ENCODE peak calls at places on chromosomes 4 and X, in eight cellular contexts. J, H, W, Q, K, P, E and L are unnamed samples.

GRCh38 chr4:89298788-89299152 is 8.8 kb downstream of the GPRIN3 start:
- DNase-seq in J (no peak), H (no peak), W (no peak), Q (no peak), K (peak), P (no peak), E (no peak), L (no peak)

GRCh38 chr4:26331380-26331945 is 10.6 kb downstream of the RBPJ start:
- DNase-seq in J (no peak), H (no peak), W (no peak), Q (no peak), K (no peak), P (no peak), E (no peak), L (no peak)

GRCh38 chrX:47581731-47582647 is at the start of gene TIMP1:
- DNase-seq in J (peak), H (peak), W (peak), Q (peak), K (peak), P (peak), E (peak), L (peak)

GRCh38 chrX:106170318-106170717 is 2.2 kb downstream of the PWWP3B start:
- DNase-seq in J (no peak), H (no peak), W (no peak), Q (no peak), K (peak), P (peak), E (no peak), L (peak)

GRCh38 chr4:88531549-88531948 is 8.0 kb upstream of the PYURF start:
- DNase-seq in J (no peak), H (no peak), W (no peak), Q (no peak), K (peak), P (no peak), E (no peak), L (no peak)

GRCh38 chrX:154349979-154350378 is 24.5 kb downstream of the FLNA start:
- DNase-seq in J (no peak), H (no peak), W (no peak), Q (no peak), K (no peak), P (no peak), E (no peak), L (no peak)

GRCh38 chr4:2578106-2578505 is 41.7 kb downstream of the FAM193A start:
- DNase-seq in J (no peak), H (no peak), W (no peak), Q (no peak), K (no peak), P (no peak), E (no peak), L (no peak)

GRCh38 chr4:150874386-150875226 is 140.5 kb downstream of the LRBA start:
- DNase-seq in J (no peak), H (no peak), W (no peak), Q (no peak), K (no peak), P (no peak), E (no peak), L (no peak)

GRCh38 chr4:33386761-33387160 is 2666.6 kb downstream of the PCDH7 start:
- DNase-seq in J (no peak), H (no peak), W (no peak), Q (no peak), K (no peak), P (no peak), E (no peak), L (no peak)
- TF ChIP-seq CTCF in J (no peak), H (no peak), W (no peak), Q (no peak), K (no peak), P (no peak), E (no peak), L (no peak)

GRCh38 chr4:67918428-67918827 is 34.6 kb upstream of the TMPRSS11D start:
- DNase-seq in J (no peak), H (no peak), W (no peak), Q (no peak), K (no peak), P (no peak), E (no peak), L (no peak)
- TF ChIP-seq CTCF in J (no peak), H (no peak), W (peak), Q (peak), K (peak), P (peak), E (no peak), L (peak)

DNA sequence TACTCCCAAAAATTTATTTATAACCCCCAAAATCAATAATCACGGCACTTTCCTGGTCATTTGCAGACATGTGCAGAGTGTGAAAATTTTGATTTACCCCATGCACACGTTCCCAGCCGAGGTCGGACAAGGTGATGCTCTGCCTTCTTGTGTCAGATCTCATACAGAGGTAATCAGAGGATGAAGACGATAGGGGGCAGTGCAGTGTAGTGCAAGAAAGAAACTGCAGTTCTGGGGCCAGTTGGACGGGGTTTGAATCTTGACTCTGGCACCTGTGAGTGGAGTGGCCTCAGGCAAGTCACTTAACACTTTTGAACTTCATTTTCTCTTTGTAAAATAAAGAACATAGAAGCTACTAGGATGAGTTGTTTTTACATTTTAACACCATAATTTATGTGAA is 88.4 kb downstream of the FRMPD3 start:
- DNase-seq in J (no peak), H (no peak), W (peak), Q (peak), K (peak), P (peak), E (no peak), L (peak)
- TF ChIP-seq CTCF in J (peak), H (no peak), W (peak), Q (peak), K (peak), P (peak), E (no peak), L (no peak)

GRCh38 chr4:23932186-23932585 is 42.3 kb upstream of the PPARGC1A start:
- DNase-seq in J (no peak), H (no peak), W (no peak), Q (no peak), K (no peak), P (no peak), E (no peak), L (no peak)

GRCh38 chr4:23934915-23935314 is 45.1 kb upstream of the PPARGC1A start:
- DNase-seq in J (peak), H (peak), W (no peak), Q (no peak), K (peak), P (no peak), E (no peak), L (peak)

GRCh38 chr4:23934223-23934622 is 44.4 kb upstream of the PPARGC1A start:
- DNase-seq in J (no peak), H (no peak), W (no peak), Q (no peak), K (no peak), P (no peak), E (no peak), L (no peak)

GRCh38 chr4:23931489-23931830 is 41.6 kb upstream of the PPARGC1A start:
- DNase-seq in J (no peak), H (peak), W (no peak), Q (no peak), K (no peak), P (no peak), E (no peak), L (no peak)

DNA sequence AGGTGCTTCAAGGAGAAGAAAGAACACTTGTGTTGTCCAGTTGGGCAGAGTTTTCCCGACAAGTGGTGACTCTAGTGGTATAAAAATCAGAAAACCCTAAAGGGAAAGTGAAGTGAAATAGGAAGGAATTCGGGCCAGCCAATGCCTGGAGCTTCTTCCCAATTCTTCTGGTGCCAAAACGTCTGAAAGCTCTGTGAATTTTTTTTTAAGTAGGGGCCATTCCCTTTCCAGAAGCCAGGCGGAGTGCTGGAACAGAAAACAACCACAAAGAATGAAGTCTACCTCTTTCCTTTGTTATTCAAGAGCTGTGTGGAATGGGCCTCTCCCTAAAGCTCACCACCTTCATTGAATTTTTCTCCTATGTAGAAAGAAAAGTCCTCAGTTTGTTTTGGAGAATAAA is 43.1 kb upstream of the PPARGC1A start:
- DNase-seq in J (no peak), H (no peak), W (no peak), Q (no peak), K (peak), P (no peak), E (no peak), L (no peak)
- TF ChIP-seq CTCF in J (no peak), H (peak), W (no peak), Q (peak), K (peak), P (no peak), E (no peak), L (no peak)

DNA sequence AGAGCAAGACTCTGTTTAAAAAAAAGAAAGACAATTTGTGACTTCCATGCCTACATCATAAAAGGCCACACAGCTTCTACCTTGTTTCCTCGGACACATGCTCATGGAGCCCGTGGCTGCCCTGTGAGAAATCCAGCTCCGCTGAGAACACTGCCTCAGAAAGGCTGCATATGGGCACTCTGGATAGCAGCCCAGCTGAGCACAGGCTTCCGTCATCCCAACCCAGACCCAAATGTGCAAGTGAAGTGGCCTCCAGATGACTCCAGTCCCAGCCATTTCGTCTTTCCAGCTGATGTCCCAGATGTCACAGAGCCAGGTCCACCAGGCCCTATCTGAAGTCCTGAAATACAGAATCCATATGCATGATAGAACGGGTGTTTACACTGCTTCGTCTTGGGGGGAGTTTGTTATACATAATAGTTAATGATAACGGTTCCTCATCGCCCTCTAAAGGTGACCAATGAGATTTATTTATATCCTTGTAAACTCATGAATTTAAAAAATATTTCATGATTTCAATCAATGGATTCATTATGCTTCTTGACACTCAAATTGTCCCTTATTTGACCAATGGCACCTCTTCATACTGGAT is 72.7 kb upstream of the TRIM2 start:
- DNase-seq in J (no peak), H (no peak), W (no peak), Q (no peak), K (peak), P (no peak), E (no peak), L (no peak)
- TF ChIP-seq CTCF in J (no peak), H (no peak), W (no peak), Q (peak), K (no peak), P (no peak), E (no peak), L (no peak)

GRCh38 chr4:82898322-82899243 is 2.0 kb upstream of the THAP9 start:
- DNase-seq in J (no peak), H (no peak), W (peak), Q (no peak), K (peak), P (peak), E (no peak), L (no peak)
- TF ChIP-seq CTCF in J (no peak), H (peak), W (peak), Q (peak), K (peak), P (peak), E (no peak), L (peak)